ENCODE peak calls at places on chromosomes 16 and 17, in five cellular contexts. F is esophagus squamous epithelium, Q is heart left ventricle, T is thyroid gland, J is Peyer's patch. L is an unnamed sample.

GRCh38 chr17:27559996-27560481 is 70.9 kb upstream of the LGALS9 start:
- DNase-seq in F (no peak), Q (peak; percentile 81), T (peak; percentile 56), J (no peak), L (peak; percentile 73)

GRCh38 chr17:170130-170654 is 11.3 kb downstream of the DOC2B start:
- DNase-seq in F (no peak), Q (no peak), T (no peak), J (no peak), L (no peak)

GRCh38 chr17:60557805-60558204 is 31.8 kb upstream of the APPBP2 start:
- DNase-seq in F (no peak), Q (no peak), T (no peak), J (no peak), L (no peak)

GRCh38 chr16:58028541-58029070 is 3.1 kb downstream of the MMP15 start:
- DNase-seq in F (no peak), Q (no peak), T (peak; percentile 77), J (peak; percentile 62), L (peak; percentile 46)

GRCh38 chr17:77724876-77725615 is 233.5 kb upstream of the TNRC6C start:
- DNase-seq in F (no peak), Q (no peak), T (peak; percentile 94), J (no peak), L (no peak)

GRCh38 chr17:77110006-77110374 is 30.8 kb upstream of the SEC14L1 start:
- DNase-seq in F (no peak), Q (no peak), T (peak; percentile 34), J (no peak), L (no peak)

GRCh38 chr16:1188781-1189189 is 35.9 kb downstream of the CACNA1H start:
- DNase-seq in F (no peak), Q (peak; percentile 49), T (peak; percentile 43), J (peak; percentile 63), L (peak; percentile 59)

GRCh38 chr17:38591759-38592241 is 14.0 kb downstream of the SRCIN1 start:
- DNase-seq in F (no peak), Q (no peak), T (no peak), J (no peak), L (no peak)

GRCh38 chr17:39197380-39198185 is at the start of gene CACNB1:
- DNase-seq in F (no peak), Q (peak; percentile 84), T (peak; percentile 79), J (peak; percentile 76), L (peak; percentile 73)

GRCh38 chr16:70695351-70696070 is 9.7 kb upstream of the MTSS2 start:
- DNase-seq in F (no peak), Q (peak; percentile 67), T (peak; percentile 69), J (no peak), L (no peak)

GRCh38 chr16:67147437-67148140 is 3.2 kb downstream of the B3GNT9 start:
- DNase-seq in F (no peak), Q (no peak), T (peak; percentile 61), J (no peak), L (no peak)

GRCh38 chr17:32361270-32361669 is 11.3 kb downstream of the ZNF207 start:
- DNase-seq in F (no peak), Q (no peak), T (no peak), J (no peak), L (no peak)

GRCh38 chr17:40813804-40814203 is 8.6 kb downstream of the KRT10 start:
- DNase-seq in F (no peak), Q (no peak), T (no peak), J (no peak), L (no peak)

GRCh38 chr17:9266769-9267168 is 245.5 kb downstream of the NTN1 start:
- DNase-seq in F (no peak), Q (no peak), T (no peak), J (no peak), L (no peak)

GRCh38 chr16:82675300-82675699 is 48.5 kb downstream of the CDH13 start:
- DNase-seq in F (no peak), Q (no peak), T (no peak), J (no peak), L (no peak)

GRCh38 chr16:87954361-87954760 is 3.1 kb downstream of the BANP start:
- DNase-seq in F (no peak), Q (no peak), T (no peak), J (no peak), L (peak; percentile 58)

GRCh38 chr16:27355610-27356009 is 41.8 kb downstream of the IL4R start:
- DNase-seq in F (no peak), Q (peak; percentile 51), T (peak; percentile 18), J (no peak), L (peak; percentile 35)

GRCh38 chr17:74011963-74012362 is 191.5 kb upstream of the RPL38 start:
- DNase-seq in F (no peak), Q (no peak), T (no peak), J (no peak), L (peak; percentile 4)

GRCh38 chr17:8333281-8333680 is 6.4 kb upstream of the ODF4 start:
- DNase-seq in F (no peak), Q (no peak), T (no peak), J (no peak), L (no peak)

GRCh38 chr17:78934681-78935418 is 9.7 kb upstream of the TIMP2 start:
- DNase-seq in F (no peak), Q (no peak), T (no peak), J (no peak), L (no peak)

GRCh38 chr17:78937561-78937960 is 12.4 kb upstream of the TIMP2 start:
- DNase-seq in F (no peak), Q (no peak), T (no peak), J (no peak), L (no peak)

GRCh38 chr17:78935419-78936323 is 10.5 kb upstream of the TIMP2 start:
- DNase-seq in F (no peak), Q (peak; percentile 57), T (no peak), J (no peak), L (peak; percentile 42)

GRCh38 chr17:78933025-78933958 is 8.1 kb upstream of the TIMP2 start:
- DNase-seq in F (no peak), Q (no peak), T (no peak), J (no peak), L (peak; percentile 60)

DNA sequence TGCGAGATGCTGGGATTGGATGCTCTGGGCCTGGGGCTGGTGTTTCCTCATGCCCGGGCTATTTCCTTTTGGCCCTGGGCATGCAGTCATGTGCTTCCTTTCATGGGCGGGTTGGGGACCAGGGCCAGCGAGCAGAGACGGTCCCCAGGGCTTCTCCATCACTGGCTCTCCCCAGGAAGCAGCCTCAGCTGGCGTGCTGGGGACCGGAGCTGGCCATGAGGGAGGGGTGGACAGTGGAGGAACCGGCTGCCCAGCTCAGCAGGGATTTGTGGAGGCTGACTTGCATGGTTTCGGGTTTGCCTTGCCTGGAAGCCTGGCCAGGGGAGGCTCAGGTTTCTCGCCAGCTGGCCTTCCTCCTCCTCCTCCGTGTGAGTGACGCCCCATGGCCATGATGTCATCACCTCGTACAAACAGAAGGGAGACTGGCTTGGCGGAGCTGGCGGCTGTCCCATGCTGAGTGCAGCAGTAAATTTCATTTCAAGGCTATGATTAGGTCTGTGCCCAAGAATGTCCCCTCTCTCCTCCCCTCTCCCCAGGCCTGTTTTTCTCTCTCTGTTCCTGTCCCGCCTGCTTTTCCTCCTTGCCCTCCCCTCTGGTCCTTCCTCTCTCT is 8.9 kb upstream of the TIMP2 start:
- DNase-seq in F (peak; percentile 52), Q (peak; percentile 93), T (peak; percentile 94), J (peak; percentile 77), L (peak; percentile 99)
- TF ChIP-seq POLR2A in F (no peak), Q (no peak), T (no peak), J (no peak), L (peak; percentile 67)

GRCh38 chr16:16143038-16143763 is 80.1 kb downstream of the ABCC6 start:
- DNase-seq in F (no peak), Q (no peak), T (peak; percentile 65), J (no peak), L (peak; percentile 12)
- TF ChIP-seq CTCF in F (no peak), Q (peak; percentile 16), T (no peak), J (no peak), L (no peak)

GRCh38 chr17:63431618-63431938 is 14.5 kb downstream of the CYB561 start:
- DNase-seq in F (no peak), Q (no peak), T (no peak), J (no peak), L (no peak)

GRCh38 chr17:63430223-63430622 is 15.9 kb downstream of the CYB561 start:
- DNase-seq in F (no peak), Q (no peak), T (no peak), J (no peak), L (no peak)

GRCh38 chr17:63429766-63430165 is 16.3 kb downstream of the CYB561 start:
- DNase-seq in F (no peak), Q (no peak), T (no peak), J (no peak), L (no peak)

GRCh38 chr17:63433746-63434591 is 12.1 kb downstream of the CYB561 start:
- DNase-seq in F (no peak), Q (peak; percentile 79), T (peak; percentile 34), J (peak; percentile 60), L (peak; percentile 78)

GRCh38 chr17:63431939-63432804 is 13.9 kb downstream of the CYB561 start:
- DNase-seq in F (no peak), Q (no peak), T (no peak), J (peak; percentile 58), L (no peak)
- TF ChIP-seq POLR2A in F (no peak), Q (no peak), T (no peak), J (no peak), L (no peak)

GRCh38 chr16:54142787-54143186 is 143.8 kb downstream of the IRX3 start:
- DNase-seq in F (no peak), Q (no peak), T (no peak), J (no peak), L (no peak)

GRCh38 chr16:54143934-54144333 is 142.7 kb downstream of the IRX3 start:
- DNase-seq in F (no peak), Q (no peak), T (no peak), J (no peak), L (no peak)

GRCh38 chr16:54143410-54143809 is 143.2 kb downstream of the IRX3 start:
- DNase-seq in F (no peak), Q (no peak), T (no peak), J (no peak), L (no peak)

GRCh38 chr16:54140788-54141136 is 145.8 kb downstream of the IRX3 start:
- DNase-seq in F (no peak), Q (no peak), T (no peak), J (no peak), L (no peak)

GRCh38 chr16:54140057-54140787 is 146.4 kb downstream of the IRX3 start:
- DNase-seq in F (no peak), Q (no peak), T (no peak), J (no peak), L (peak; percentile 6)
- TF ChIP-seq CTCF in F (no peak), Q (no peak), T (no peak), J (no peak), L (no peak)

GRCh38 chr17:45895304-45895968 is 1.1 kb downstream of the MAPT start:
- DNase-seq in F (no peak), Q (peak; percentile 21), T (peak; percentile 7), J (no peak), L (peak; percentile 20)
- TF ChIP-seq POLR2A in F (no peak), Q (no peak), T (no peak), J (no peak), L (no peak)